ENCODE peak calls at places on chromosomes 2 and 18, in four cellular contexts. Z, M, A and X are unnamed samples.

GRCh38 chr2:223941579-223942277 is 3.4 kb downstream of the WDFY1 start:
- DNase-seq in Z (peak), A (peak), M (peak), X (peak)

GRCh38 chr2:8636691-8637636 is 44.9 kb upstream of the ID2 start:
- DNase-seq in Z (peak), M (no peak), A (peak), X (no peak)

GRCh38 chr2:238277695-238278094 is 10.7 kb downstream of the PER2 start:
- DNase-seq in Z (no peak), M (no peak), A (no peak), X (no peak)

GRCh38 chr18:44729631-44730101 is 49.0 kb downstream of the SETBP1 start:
- DNase-seq in A (peak), M (peak), Z (peak), X (peak)

GRCh38 chr2:165634855-165635254 is 159.2 kb downstream of the GALNT3 start:
- DNase-seq in A (peak), M (peak), Z (peak), X (no peak)

GRCh38 chr2:46062637-46063412 is 234.4 kb upstream of the EPAS1 start:
- DNase-seq in A (peak), M (no peak), Z (peak), X (peak)

GRCh38 chr2:126778561-126779285 is 120.0 kb upstream of the TEX51 start:
- DNase-seq in Z (no peak), A (no peak), M (no peak), X (no peak)

GRCh38 chr2:137960223-137960622 is 4.0 kb upstream of the HNMT start:
- DNase-seq in Z (no peak), M (no peak), A (no peak), X (peak)

GRCh38 chr2:68662466-68662865 is 19.1 kb downstream of the PROKR1 start:
- DNase-seq in M (no peak), Z (no peak), A (no peak), X (no peak)

GRCh38 chr2:61535449-61535848 is 2.7 kb downstream of the XPO1 start:
- DNase-seq in A (no peak), Z (no peak), M (no peak), X (peak)

GRCh38 chr18:49548266-49548665 is 13.6 kb upstream of the LIPG start:
- DNase-seq in A (peak), M (no peak), Z (peak), X (peak)

GRCh38 chr2:47662547-47662946 is 120.4 kb upstream of the MSH6 start:
- DNase-seq in A (no peak), M (no peak), Z (no peak), X (no peak)

GRCh38 chr2:101806123-101806522 is 108.6 kb downstream of the MAP4K4 start:
- DNase-seq in Z (peak), M (no peak), A (peak), X (peak)

GRCh38 chr2:53268086-53268485 is 499.5 kb upstream of the CHAC2 start:
- DNase-seq in A (no peak), M (no peak), Z (no peak), X (no peak)

GRCh38 chr18:48099481-48100167 is 169.2 kb upstream of the SMAD2 start:
- DNase-seq in Z (no peak), A (no peak), M (no peak), X (no peak)

GRCh38 chr18:38586327-38586726 is 1020.7 kb upstream of the CELF4 start:
- DNase-seq in M (no peak), Z (no peak), A (no peak), X (no peak)

GRCh38 chr2:225270861-225271260 is 128.6 kb upstream of the NYAP2 start:
- DNase-seq in M (no peak), A (peak), Z (peak), X (peak)

GRCh38 chr2:173991857-173992588 is 26.9 kb upstream of the SP3 start:
- DNase-seq in A (peak), Z (no peak), M (no peak), X (peak)

GRCh38 chr2:69223759-69224494 is 163.1 kb downstream of the GFPT1 start:
- DNase-seq in M (no peak), A (no peak), Z (no peak), X (no peak)

GRCh38 chr18:75694292-75694691 is 266.8 kb upstream of the SMIM21 start:
- DNase-seq in M (no peak), Z (no peak), A (no peak), X (no peak)

GRCh38 chr18:75687626-75688025 is 260.1 kb upstream of the SMIM21 start:
- DNase-seq in Z (no peak), A (no peak), M (no peak), X (no peak)

DNA sequence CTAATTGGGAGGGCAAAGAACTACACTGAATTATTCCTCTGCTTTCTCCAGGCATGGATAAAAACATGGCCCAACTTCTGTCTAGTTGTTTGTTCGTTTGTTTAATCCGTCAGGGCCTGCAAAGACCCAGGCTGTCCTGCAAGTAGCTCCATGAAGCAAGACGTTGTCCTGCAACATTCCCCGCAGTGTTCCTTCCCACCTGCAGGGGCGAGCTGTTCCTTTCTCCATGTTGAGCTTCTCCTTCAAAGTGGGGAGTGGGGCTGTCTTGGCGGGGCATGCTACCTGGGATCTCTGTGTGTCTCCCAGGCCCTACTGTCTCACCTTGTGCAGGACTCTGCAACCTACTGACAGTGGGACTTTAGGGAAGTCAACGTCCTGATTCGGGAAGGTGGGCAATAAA is 264.0 kb upstream of the SMIM21 start:
- DNase-seq in Z (no peak), A (no peak), M (no peak), X (no peak)
- TF ChIP-seq CTCF in Z (no peak), A (no peak), M (no peak), X (no peak)

GRCh38 chr18:3653859-3654441 is 204.0 kb downstream of the TGIF1 start:
- DNase-seq in A (no peak), M (no peak), Z (no peak), X (no peak)

GRCh38 chr18:3654442-3655253 is 204.7 kb downstream of the TGIF1 start:
- DNase-seq in M (no peak), Z (no peak), A (no peak), X (no peak)

GRCh38 chr18:3655254-3655554 is 205.2 kb downstream of the TGIF1 start:
- DNase-seq in A (no peak), M (no peak), Z (no peak), X (no peak)

GRCh38 chr18:3653263-3653858 is 203.4 kb downstream of the TGIF1 start:
- DNase-seq in M (no peak), A (no peak), Z (no peak), X (no peak)

DNA sequence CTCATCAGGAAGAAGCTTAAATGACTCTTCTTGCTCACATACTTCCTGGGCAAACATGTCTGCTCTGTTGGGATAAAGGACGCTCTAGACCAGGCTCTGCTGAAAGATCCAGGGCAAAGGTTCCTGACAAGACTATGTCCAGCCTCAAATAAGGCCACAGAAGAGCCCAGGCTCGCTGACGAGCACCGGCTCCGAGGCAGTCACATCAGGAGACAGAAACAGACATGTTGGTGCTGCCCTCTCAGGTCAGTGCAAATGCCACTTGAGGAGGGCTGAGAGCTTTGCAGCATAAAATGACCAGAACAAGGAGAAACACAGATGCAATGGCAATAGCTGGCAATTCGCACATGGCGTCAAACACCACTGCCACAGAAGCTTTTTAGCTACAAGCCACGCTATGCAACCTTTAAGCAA is 205.7 kb downstream of the TGIF1 start:
- DNase-seq in Z (no peak), M (no peak), A (no peak), X (no peak)
- TF ChIP-seq CTCF in Z (no peak), M (no peak), A (no peak), X (no peak)

GRCh38 chr2:109475531-109476210 is 138.1 kb downstream of the SEPTIN10 start:
- DNase-seq in A (peak), Z (peak), M (peak), X (peak)
- TF ChIP-seq CTCF in A (no peak), Z (no peak), M (no peak), X (no peak)

GRCh38 chr2:113162869-113163268 is 10.9 kb upstream of the PSD4 start:
- DNase-seq in A (no peak), M (no peak), Z (no peak), X (no peak)

GRCh38 chr2:113167115-113167932 is 6.4 kb upstream of the PSD4 start:
- DNase-seq in A (no peak), Z (no peak), M (no peak), X (no peak)

GRCh38 chr2:113164234-113164929 is 9.4 kb upstream of the PSD4 start:
- DNase-seq in A (no peak), M (no peak), Z (no peak), X (no peak)

GRCh38 chr2:113166187-113166645 is 7.6 kb upstream of the PSD4 start:
- DNase-seq in Z (no peak), A (no peak), M (no peak), X (no peak)

DNA sequence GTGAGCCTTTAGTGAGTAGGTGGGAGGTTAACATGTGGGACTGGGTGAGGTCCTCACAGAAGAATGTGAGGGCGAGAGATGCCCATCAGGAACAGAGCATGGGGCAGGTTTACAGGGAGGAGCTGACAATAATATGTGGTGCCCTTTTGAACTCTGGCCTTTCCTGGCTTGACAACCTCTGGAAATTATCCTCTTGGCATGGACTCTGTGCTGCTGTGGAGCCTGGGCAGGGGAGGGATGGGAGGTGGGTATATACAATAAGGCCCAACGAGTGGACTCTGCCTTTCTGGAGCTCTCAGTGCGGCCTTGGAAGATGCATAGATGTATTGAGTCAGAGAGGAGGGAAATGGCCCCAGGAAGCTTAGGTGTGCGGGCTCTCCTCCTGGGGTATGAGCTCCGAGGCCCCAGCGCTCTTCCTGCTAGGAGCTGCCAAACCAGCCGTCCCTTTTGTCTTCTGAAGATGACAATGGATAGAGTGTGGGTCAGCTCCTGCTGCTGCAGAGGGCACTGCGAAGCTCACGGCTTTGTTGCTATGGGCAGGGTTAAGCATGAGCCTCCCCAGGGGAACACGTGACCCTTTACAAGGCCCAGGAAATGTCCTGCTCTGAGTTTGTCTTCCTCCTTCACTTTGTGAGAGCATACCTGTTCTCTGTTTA is 8.7 kb upstream of the PSD4 start:
- DNase-seq in A (no peak), M (no peak), Z (no peak), X (no peak)
- TF ChIP-seq CTCF in A (no peak), M (no peak), Z (no peak), X (no peak)

GRCh38 chr2:74137651-74138050 is 10.1 kb downstream of the BOLA3 start:
- DNase-seq in Z (no peak), A (no peak), M (no peak), X (no peak)

GRCh38 chr2:74138219-74138951 is 9.3 kb downstream of the BOLA3 start:
- DNase-seq in M (no peak), A (no peak), Z (no peak), X (no peak)

GRCh38 chr2:74138952-74139323 is 8.8 kb downstream of the BOLA3 start:
- DNase-seq in A (no peak), Z (no peak), M (no peak), X (no peak)

GRCh38 chr2:74146929-74147728 is 583 bp downstream of the BOLA3 start:
- DNase-seq in M (no peak), A (peak), Z (peak), X (peak)

GRCh38 chr2:74142340-74142739 is 5.4 kb downstream of the BOLA3 start:
- DNase-seq in A (no peak), Z (no peak), M (no peak), X (peak)
- TF ChIP-seq CTCF in A (no peak), Z (no peak), M (no peak), X (peak)